ENCODE peak calls at places on chromosomes 1 and 21, in four cellular contexts. L, N, T and C are unnamed samples. For H3K27me3, the result is how much of the 10 kb centered on the place peaks cover.

GRCh38 chr21:45600248-45600647 is 43.3 kb upstream of the PCBP3 start:
- DNase-seq in L (no peak), N (no peak), T (no peak), C (no peak)

GRCh38 chr1:38029081-38029681 is 16.6 kb downstream of the UTP11 start:
- DNase-seq in L (no peak), N (peak), T (peak), C (no peak)

GRCh38 chr1:26618561-26618960 is 77.3 kb upstream of the ARID1A start:
- DNase-seq in L (no peak), N (no peak), T (no peak), C (no peak)

GRCh38 chr1:29650041-29650400 is 413.7 kb downstream of the PTPRU start:
- DNase-seq in L (no peak), N (no peak), T (no peak), C (no peak)

GRCh38 chr1:41742219-41742618 is 176.5 kb downstream of the HIVEP3 start:
- DNase-seq in L (no peak), N (no peak), T (no peak), C (no peak)

GRCh38 chr1:234584926-234585325 is 25.1 kb downstream of the IRF2BP2 start:
- DNase-seq in L (no peak), N (peak), T (peak), C (peak)

GRCh38 chr1:203871114-203871875 is 9.9 kb downstream of the SNRPE start:
- DNase-seq in L (no peak), N (no peak), T (peak), C (peak)

GRCh38 chr1:117095237-117095636 is 26.3 kb downstream of the TRIM45 start:
- DNase-seq in L (no peak), N (no peak), T (no peak), C (no peak)

DNA sequence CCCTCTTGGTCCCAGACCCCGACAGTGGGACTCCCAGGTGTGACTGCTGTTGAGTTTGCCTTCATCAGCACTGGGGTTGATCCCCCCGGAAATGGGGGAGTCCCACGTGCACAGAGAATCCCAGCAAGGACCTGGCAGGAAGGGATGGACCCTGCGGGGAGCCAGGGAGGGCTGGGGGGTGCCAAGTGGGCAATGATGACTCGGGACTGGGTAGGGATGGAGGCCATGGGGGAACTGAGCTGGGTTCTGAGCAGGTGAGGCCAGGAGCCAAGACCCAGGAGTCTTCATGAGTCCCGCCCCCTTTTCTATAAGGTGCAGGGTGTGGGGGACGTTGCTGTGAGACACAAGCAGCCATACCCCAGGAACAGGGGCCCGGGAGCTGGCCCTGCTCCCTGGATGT is 103.8 kb downstream of the CRYAA start:
- DNase-seq in L (no peak), N (peak), T (no peak), C (no peak)
- H3K27me3 ChIP-seq in L (half or more), N (under half), T (under half), C (under half)

GRCh38 chr1:28642847-28643635 is at the start of gene TAF12:
- DNase-seq in L (peak), N (peak), T (peak), C (peak)

GRCh38 chr1:28646040-28646439 is 2.4 kb upstream of the RNU11 start:
- DNase-seq in L (no peak), N (no peak), T (peak), C (no peak)

GRCh38 chr1:28648493-28649238 is at the start of gene RNU11:
- DNase-seq in L (peak), N (peak), T (peak), C (peak)
- TF ChIP-seq EP300 in L (no peak), N (peak), T (peak), C (peak)

DNA sequence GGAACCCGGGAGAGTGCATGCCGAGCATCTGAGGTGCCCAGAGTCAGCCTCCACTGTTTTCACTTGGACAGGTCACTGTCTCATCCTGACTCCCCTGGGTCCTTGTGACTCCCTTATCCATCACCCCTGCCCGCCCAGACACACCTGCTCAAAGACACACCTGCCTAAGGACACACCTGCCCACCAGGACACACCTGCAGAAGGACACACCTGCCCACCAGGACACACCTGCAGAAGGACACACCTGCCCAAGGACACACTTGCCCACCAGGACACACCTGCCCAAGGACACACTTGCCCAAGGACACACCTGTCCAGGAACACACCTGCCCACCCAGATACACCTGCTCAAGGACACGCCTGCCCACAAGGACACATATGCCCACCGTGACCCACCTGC is 70.8 kb upstream of the ARHGEF16 start:
- DNase-seq in L (no peak), N (no peak), T (no peak), C (no peak)
- H3K27me3 ChIP-seq in L (under half), N (under half), T (under half), C (under half)

GRCh38 chr1:82420584-82420983 is 619.9 kb downstream of the ADGRL2 start:
- DNase-seq in L (no peak), N (no peak), T (no peak), C (no peak)

GRCh38 chr1:82421782-82422181 is 621.0 kb downstream of the ADGRL2 start:
- DNase-seq in L (no peak), N (no peak), T (no peak), C (no peak)

GRCh38 chr1:82423174-82423815 is 622.6 kb downstream of the ADGRL2 start:
- DNase-seq in L (no peak), N (no peak), T (no peak), C (no peak)
- TF ChIP-seq EP300 in L (no peak), N (no peak), T (no peak), C (no peak)